ENCODE peak calls at places on chromosome 7, in four cellular contexts. One of them, this sample, is unnamed.
A peak's percentile ranks its signal among the peaks of the same experiment; 100 is the strongest.

GRCh38 chr7:35802649-35803048 is 1.8 kb downstream of the SEPTIN7 start:
- DNase-seq in astrocyte: peak; percentile 6
- DNase-seq in heart right ventricle: no peak
- DNase-seq in IMR-90: peak; percentile 15
- DNase-seq in this sample: no peak

GRCh38 chr7:29480934-29481625 is 82.6 kb upstream of the PRR15 start:
- DNase-seq in IMR-90: no peak
- DNase-seq in heart right ventricle: no peak
- DNase-seq in astrocyte: no peak
- DNase-seq in this sample: no peak

GRCh38 chr7:156907656-156908055 is 14.7 kb upstream of the LMBR1 start:
- DNase-seq in IMR-90: no peak
- DNase-seq in heart right ventricle: no peak
- DNase-seq in astrocyte: no peak
- DNase-seq in this sample: no peak

GRCh38 chr7:38369816-38370493 is 96.5 kb upstream of the TARP start:
- DNase-seq in astrocyte: no peak
- DNase-seq in heart right ventricle: peak; percentile 87
- DNase-seq in IMR-90: peak; percentile 85
- DNase-seq in this sample: peak; percentile 89

GRCh38 chr7:36151921-36152755 is 916 bp upstream of the EEPD1 start:
- DNase-seq in heart right ventricle: no peak
- DNase-seq in IMR-90: no peak
- DNase-seq in astrocyte: no peak
- DNase-seq in this sample: no peak

GRCh38 chr7:129949292-129950133 is 3.2 kb downstream of the UBE2H start:
- DNase-seq in heart right ventricle: no peak
- DNase-seq in IMR-90: peak; percentile 85
- DNase-seq in astrocyte: peak; percentile 85
- DNase-seq in this sample: peak; percentile 31

GRCh38 chr7:26156454-26157365 is 4.7 kb downstream of the NFE2L3 start:
- DNase-seq in astrocyte: peak; percentile 96
- DNase-seq in heart right ventricle: no peak
- DNase-seq in IMR-90: peak; percentile 97
- DNase-seq in this sample: no peak

GRCh38 chr7:1590887-1591286 is 21.1 kb upstream of the PSMG3 start:
- DNase-seq in heart right ventricle: no peak
- DNase-seq in astrocyte: no peak
- DNase-seq in IMR-90: no peak
- DNase-seq in this sample: no peak

GRCh38 chr7:50832744-50833143 is 50.0 kb upstream of the GRB10 start:
- DNase-seq in heart right ventricle: no peak
- DNase-seq in astrocyte: peak; percentile 96
- DNase-seq in IMR-90: peak; percentile 89
- DNase-seq in this sample: no peak

GRCh38 chr7:135098391-135098790 is 49.5 kb upstream of the TMEM140 start:
- DNase-seq in heart right ventricle: no peak
- DNase-seq in IMR-90: no peak
- DNase-seq in astrocyte: no peak
- DNase-seq in this sample: no peak

GRCh38 chr7:138425026-138425425 is 35.0 kb upstream of the TRIM24 start:
- DNase-seq in IMR-90: no peak
- DNase-seq in heart right ventricle: no peak
- DNase-seq in astrocyte: no peak
- DNase-seq in this sample: no peak

GRCh38 chr7:77904252-77904651 is 105.7 kb downstream of the PHTF2 start:
- DNase-seq in astrocyte: no peak
- DNase-seq in IMR-90: peak; percentile 21
- DNase-seq in heart right ventricle: no peak
- DNase-seq in this sample: no peak

GRCh38 chr7:23114854-23115253 is 9.3 kb downstream of the KLHL7 start:
- DNase-seq in astrocyte: peak; percentile 28
- DNase-seq in IMR-90: peak; percentile 63
- DNase-seq in heart right ventricle: no peak
- DNase-seq in this sample: no peak

GRCh38 chr7:1290262-1291039 is 57.8 kb downstream of the UNCX start:
- DNase-seq in heart right ventricle: no peak
- DNase-seq in astrocyte: no peak
- DNase-seq in IMR-90: no peak
- DNase-seq in this sample: no peak

GRCh38 chr7:33873981-33874750 is 31.2 kb upstream of the BMPER start:
- DNase-seq in heart right ventricle: no peak
- DNase-seq in astrocyte: peak; percentile 80
- DNase-seq in IMR-90: peak; percentile 81
- DNase-seq in this sample: no peak

GRCh38 chr7:100220833-100221718 is 1.3 kb downstream of the PVRIG start:
- DNase-seq in IMR-90: no peak
- DNase-seq in heart right ventricle: no peak
- DNase-seq in astrocyte: no peak
- DNase-seq in this sample: no peak

GRCh38 chr7:90973146-90973545 is 291.1 kb upstream of the FZD1 start:
- DNase-seq in IMR-90: peak; percentile 8
- DNase-seq in heart right ventricle: no peak
- DNase-seq in astrocyte: peak; percentile 16
- DNase-seq in this sample: no peak

GRCh38 chr7:21480693-21481403 is 53.0 kb downstream of the SP4 start:
- DNase-seq in heart right ventricle: no peak
- DNase-seq in IMR-90: no peak
- DNase-seq in astrocyte: no peak
- DNase-seq in this sample: no peak

GRCh38 chr7:118153551-118154177 is 30.3 kb upstream of the LSM8 start:
- DNase-seq in IMR-90: peak; percentile 33
- DNase-seq in heart right ventricle: no peak
- DNase-seq in astrocyte: no peak
- DNase-seq in this sample: no peak

GRCh38 chr7:97732567-97733275 is 835 bp downstream of the TAC1 start:
- DNase-seq in IMR-90: no peak
- DNase-seq in heart right ventricle: no peak
- DNase-seq in astrocyte: no peak
- DNase-seq in this sample: no peak

GRCh38 chr7:66683770-66684123 is 55.1 kb downstream of the KCTD7 start:
- DNase-seq in IMR-90: no peak
- DNase-seq in heart right ventricle: no peak
- DNase-seq in astrocyte: no peak
- DNase-seq in this sample: no peak

GRCh38 chr7:155456772-155457543 is 971 bp upstream of the EN2 start:
- DNase-seq in astrocyte: peak; percentile 12
- DNase-seq in heart right ventricle: peak; percentile 67
- DNase-seq in IMR-90: peak; percentile 31
- DNase-seq in this sample: peak; percentile 31

GRCh38 chr7:127793582-127793981 is 141.6 kb downstream of the SND1 start:
- DNase-seq in astrocyte: no peak
- DNase-seq in IMR-90: no peak
- DNase-seq in heart right ventricle: no peak
- DNase-seq in this sample: no peak

GRCh38 chr7:147765301-147765700 is 825.3 kb upstream of the C7orf33 start:
- DNase-seq in astrocyte: no peak
- DNase-seq in heart right ventricle: no peak
- DNase-seq in IMR-90: no peak
- DNase-seq in this sample: no peak

GRCh38 chr7:125567686-125568085 is 638.1 kb upstream of the POT1 start:
- DNase-seq in astrocyte: no peak
- DNase-seq in heart right ventricle: no peak
- DNase-seq in IMR-90: no peak
- DNase-seq in this sample: no peak

GRCh38 chr7:158587425-158588084 is at the start of gene PTPRN2:
- DNase-seq in IMR-90: peak; percentile 42
- DNase-seq in heart right ventricle: peak; percentile 71
- DNase-seq in astrocyte: peak; percentile 6
- DNase-seq in this sample: no peak

GRCh38 chr7:87345962-87346371 is 503 bp downstream of the CROT start:
- DNase-seq in astrocyte: peak; percentile 14
- DNase-seq in IMR-90: no peak
- DNase-seq in heart right ventricle: no peak
- DNase-seq in this sample: no peak

GRCh38 chr7:22452142-22452763 is 47.7 kb downstream of the STEAP1B start:
- DNase-seq in astrocyte: peak; percentile 12
- DNase-seq in IMR-90: no peak
- DNase-seq in heart right ventricle: peak; percentile 57
- DNase-seq in this sample: no peak

GRCh38 chr7:18521945-18522566 is 26.5 kb downstream of the HDAC9 start:
- DNase-seq in IMR-90: peak; percentile 17
- DNase-seq in heart right ventricle: no peak
- DNase-seq in astrocyte: peak; percentile 20
- DNase-seq in this sample: no peak

GRCh38 chr7:129187681-129188371 is 607 bp upstream of the SMO start:
- DNase-seq in heart right ventricle: no peak
- DNase-seq in astrocyte: no peak
- DNase-seq in IMR-90: no peak
- DNase-seq in this sample: no peak

GRCh38 chr7:147311332-147311731 is 1194.7 kb downstream of the CNTNAP2 start:
- DNase-seq in IMR-90: no peak
- DNase-seq in astrocyte: no peak
- DNase-seq in heart right ventricle: peak; percentile 7
- DNase-seq in this sample: no peak

GRCh38 chr7:137838706-137839315 is 8.0 kb downstream of the DGKI start:
- DNase-seq in astrocyte: no peak
- DNase-seq in IMR-90: no peak
- DNase-seq in heart right ventricle: no peak
- DNase-seq in this sample: no peak

GRCh38 chr7:147146169-147146568 is 1029.6 kb downstream of the CNTNAP2 start:
- DNase-seq in astrocyte: no peak
- DNase-seq in IMR-90: no peak
- DNase-seq in heart right ventricle: no peak
- DNase-seq in this sample: no peak

GRCh38 chr7:47210283-47210854 is 371.5 kb downstream of the TNS3 start:
- DNase-seq in IMR-90: no peak
- DNase-seq in heart right ventricle: no peak
- DNase-seq in astrocyte: no peak
- DNase-seq in this sample: no peak

GRCh38 chr7:54995166-54995565 is 23.7 kb upstream of the EGFR start:
- DNase-seq in IMR-90: no peak
- DNase-seq in astrocyte: no peak
- DNase-seq in heart right ventricle: no peak
- DNase-seq in this sample: no peak

GRCh38 chr7:142801601-142802295 is 31.0 kb downstream of the PRSS2 start:
- DNase-seq in astrocyte: no peak
- DNase-seq in heart right ventricle: no peak
- DNase-seq in IMR-90: no peak
- DNase-seq in this sample: no peak

GRCh38 chr7:142803901-142804300 is 33.1 kb downstream of the PRSS2 start:
- DNase-seq in astrocyte: no peak
- DNase-seq in heart right ventricle: no peak
- DNase-seq in IMR-90: no peak
- DNase-seq in this sample: no peak

GRCh38 chr7:142800103-142800502 is 29.3 kb downstream of the PRSS2 start:
- DNase-seq in astrocyte: no peak
- DNase-seq in IMR-90: no peak
- DNase-seq in heart right ventricle: no peak
- DNase-seq in this sample: no peak

GRCh38 chr7:142800699-142801260 is 30.0 kb downstream of the PRSS2 start:
- DNase-seq in astrocyte: no peak
- DNase-seq in heart right ventricle: no peak
- DNase-seq in IMR-90: no peak
- DNase-seq in this sample: no peak

DNA sequence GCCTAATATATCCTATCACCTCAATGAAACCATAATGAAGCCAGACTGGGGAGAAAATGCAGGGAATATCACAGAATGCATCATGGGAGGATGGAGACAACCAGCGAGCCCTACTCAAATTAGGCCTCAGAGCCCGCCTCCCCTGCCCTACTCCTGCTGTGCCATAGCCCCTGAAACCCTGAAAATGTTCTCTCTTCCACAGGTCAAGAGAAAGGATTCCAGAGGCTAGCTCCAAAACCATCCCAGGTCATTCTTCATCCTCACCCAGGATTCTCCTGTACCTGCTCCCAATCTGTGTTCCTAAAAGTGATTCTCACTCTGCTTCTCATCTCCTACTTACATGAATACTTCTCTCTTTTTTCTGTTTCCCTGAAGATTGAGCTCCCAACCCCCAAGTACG is 31.5 kb downstream of the PRSS2 start:
- DNase-seq in IMR-90: no peak
- DNase-seq in heart right ventricle: no peak
- DNase-seq in astrocyte: no peak
- DNase-seq in this sample: no peak
- H3K4me1 ChIP-seq in IMR-90: no peaks in the 10 kb centered on the region
- H3K4me1 ChIP-seq in heart right ventricle: peaks cover 2% of the 10 kb centered on the region
- H3K4me1 ChIP-seq in astrocyte: peaks cover 34% of the 10 kb centered on the region
- H3K4me1 ChIP-seq in this sample: peaks cover 8% of the 10 kb centered on the region

DNA sequence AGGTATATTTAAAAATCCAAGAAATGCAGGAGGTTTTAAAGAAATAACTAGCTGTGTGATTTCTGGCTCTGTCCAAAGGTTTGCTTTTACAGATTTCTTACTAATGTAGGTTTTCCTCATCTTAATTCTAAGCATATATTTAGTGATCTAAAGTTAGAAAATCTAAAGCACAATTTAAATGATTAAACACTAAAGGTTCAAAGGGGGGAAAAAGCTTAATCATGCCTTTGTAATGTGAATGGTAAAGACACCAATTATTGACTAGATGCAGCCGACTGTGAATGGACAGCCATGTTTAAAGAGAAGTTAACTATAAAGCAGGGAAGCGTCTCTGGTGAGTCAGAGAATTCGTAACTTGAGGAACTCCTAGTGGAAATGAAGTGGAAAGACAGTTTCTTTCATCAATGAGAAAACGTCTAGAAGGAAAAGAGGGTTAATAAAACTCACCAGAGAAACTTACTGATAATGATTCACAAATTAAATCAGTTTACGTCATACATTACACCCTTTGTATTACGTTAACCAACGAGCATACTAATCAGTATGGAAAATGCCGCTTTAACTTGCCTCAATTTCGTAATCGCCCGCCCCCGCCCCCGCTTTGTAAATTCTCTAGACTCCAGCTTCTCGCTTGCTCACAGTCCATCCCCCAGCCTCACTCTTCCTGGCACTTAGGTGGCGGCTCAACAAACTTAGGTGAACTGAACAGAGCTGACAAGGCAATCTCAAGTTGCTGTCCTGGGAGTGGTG is 1.1 kb upstream of the HBP1 start:
- DNase-seq in astrocyte: peak; percentile 84
- DNase-seq in IMR-90: peak; percentile 90
- DNase-seq in heart right ventricle: no peak
- DNase-seq in this sample: no peak
- TF ChIP-seq CTCF in astrocyte: peak; percentile 64
- TF ChIP-seq CTCF in IMR-90: peak; percentile 57
- TF ChIP-seq CTCF in heart right ventricle: peak; percentile 57
- TF ChIP-seq CTCF in this sample: peak; percentile 53

GRCh38 chr7:131363719-131364118 is 36.0 kb downstream of the MKLN1 start:
- DNase-seq in astrocyte: no peak
- DNase-seq in IMR-90: no peak
- DNase-seq in heart right ventricle: no peak
- DNase-seq in this sample: no peak
- H3K4me3 ChIP-seq in astrocyte: no peak overlapping the region
- H3K4me3 ChIP-seq in IMR-90: no peak overlapping the region
- H3K4me3 ChIP-seq in heart right ventricle: no peak overlapping the region
- H3K4me3 ChIP-seq in this sample: no peak overlapping the region

GRCh38 chr7:24718977-24719491 is 38.2 kb downstream of the GSDME start:
- DNase-seq in IMR-90: no peak
- DNase-seq in astrocyte: no peak
- DNase-seq in heart right ventricle: no peak
- DNase-seq in this sample: peak; percentile 49
- H3K4me1 ChIP-seq in IMR-90: peaks cover 8% of the 10 kb centered on the region
- H3K4me1 ChIP-seq in astrocyte: peaks cover 4% of the 10 kb centered on the region
- H3K4me1 ChIP-seq in heart right ventricle: no peaks in the 10 kb centered on the region
- H3K4me1 ChIP-seq in this sample: no peaks in the 10 kb centered on the region